ENCODE peak calls at places on chromosomes 12 and 14, in six cellular contexts. I, N, M, R, B and F are unnamed samples.

GRCh38 chr12:116708826-116709756 is 28.8 kb downstream of the SPRING1 start:
- DNase-seq in I (no peak), N (no peak), M (peak), R (no peak), B (peak), F (peak)

GRCh38 chr14:55416866-55417265 is 5.2 kb upstream of the ATG14 start:
- DNase-seq in I (no peak), N (no peak), M (no peak), R (no peak), B (no peak), F (no peak)

GRCh38 chr12:104356231-104357115 is 52.9 kb downstream of the EID3 start:
- DNase-seq in I (no peak), N (no peak), M (no peak), R (no peak), B (no peak), F (no peak)

GRCh38 chr12:27610380-27610779 is 85.9 kb upstream of the REP15 start:
- DNase-seq in I (no peak), N (no peak), M (no peak), R (no peak), B (no peak), F (no peak)

GRCh38 chr14:86779416-86779815 is 1213.6 kb downstream of the GALC start:
- DNase-seq in I (no peak), N (no peak), M (no peak), R (no peak), B (no peak), F (no peak)

GRCh38 chr12:6369916-6370575 is 5.3 kb downstream of the SCNN1A start:
- DNase-seq in I (no peak), N (no peak), M (no peak), R (no peak), B (no peak), F (no peak)

GRCh38 chr14:50067723-50068495 is 48.5 kb downstream of the VCPKMT start:
- DNase-seq in I (no peak), N (peak), M (no peak), R (no peak), B (no peak), F (no peak)

GRCh38 chr12:93825501-93825888 is 148.3 kb downstream of the CRADD start:
- DNase-seq in I (no peak), N (no peak), M (no peak), R (no peak), B (no peak), F (no peak)

GRCh38 chr12:62653740-62654139 is 187.1 kb downstream of the MON2 start:
- DNase-seq in I (no peak), N (no peak), M (no peak), R (no peak), B (no peak), F (no peak)

GRCh38 chr14:41642402-41643195 is 35.9 kb downstream of the LRFN5 start:
- DNase-seq in I (no peak), N (no peak), M (no peak), R (no peak), B (no peak), F (no peak)

GRCh38 chr12:31896514-31897039 is 62.6 kb upstream of the RESF1 start:
- DNase-seq in I (peak), N (no peak), M (no peak), R (peak), B (no peak), F (no peak)

GRCh38 chr12:20439634-20440033 is 71.3 kb downstream of the PDE3A start:
- DNase-seq in I (no peak), N (no peak), M (no peak), R (no peak), B (no peak), F (no peak)

GRCh38 chr12:28231248-28231647 is 41.0 kb downstream of the CCDC91 start:
- DNase-seq in I (no peak), N (no peak), M (no peak), R (no peak), B (no peak), F (no peak)

GRCh38 chr12:92992041-92992440 is 62.9 kb upstream of the EEA1 start:
- DNase-seq in I (no peak), N (no peak), M (no peak), R (no peak), B (no peak), F (no peak)